ENCODE peak calls at places on chromosomes 13 and 19, in ten cellular contexts. T is neuronal stem cell; J is GM12865; G is kidney; A is left ventricle myocardium inferior; F is CD8-positive, alpha-beta T cell; V is OCI-LY7; X is bronchial epithelial cell; Q is choroid plexus epithelial cell; I is fibroblast of lung. R is an unnamed sample.

GRCh38 chr19:35621708-35622107 is 7.1 kb upstream of the RBM42 start:
- DNase-seq in T (no peak), J (no peak), G (no peak), A (no peak), F (no peak), V (no peak), X (no peak), Q (no peak), I (no peak), R (no peak)

GRCh38 chr13:41827507-41828213 is 133.2 kb downstream of the VWA8 start:
- DNase-seq in T (no peak), J (no peak), G (no peak), A (no peak), F (no peak), V (no peak), X (peak; percentile 93), Q (peak; percentile 97), I (peak; percentile 94), R (no peak)

GRCh38 chr19:45179848-45180370 is 1.3 kb downstream of the BLOC1S3 start:
- DNase-seq in T (no peak), J (no peak), G (no peak), A (no peak), F (no peak), V (no peak), X (no peak), Q (no peak), I (no peak), R (no peak)

GRCh38 chr13:97221989-97222700 is at the start of gene MBNL2:
- DNase-seq in T (peak; percentile 78), J (peak; percentile 92), G (peak; percentile 96), A (peak; percentile 89), F (peak; percentile 72), V (peak; percentile 74), X (peak; percentile 94), Q (peak; percentile 98), I (peak; percentile 95), R (peak; percentile 96)

GRCh38 chr13:25301347-25302113 is at the start of gene NUP58:
- DNase-seq in T (peak; percentile 69), J (peak; percentile 97), G (peak; percentile 98), A (peak; percentile 96), F (peak; percentile 83), V (peak; percentile 95), X (peak; percentile 88), Q (peak; percentile 97), I (peak; percentile 94), R (peak; percentile 95)

GRCh38 chr13:95191821-95192220 is 109.4 kb downstream of the ABCC4 start:
- DNase-seq in T (peak; percentile 74), J (peak; percentile 88), G (peak; percentile 90), A (peak; percentile 71), F (peak; percentile 29), V (peak; percentile 74), X (peak; percentile 43), Q (peak; percentile 90), I (peak; percentile 59), R (peak; percentile 69)

GRCh38 chr19:50669319-50670101 is 20.3 kb downstream of the C19orf81 start:
- DNase-seq in T (no peak), J (peak; percentile 21), G (no peak), A (no peak), F (no peak), V (peak; percentile 47), X (no peak), Q (peak; percentile 34), I (peak; percentile 1), R (peak; percentile 57)

GRCh38 chr13:37869506-37869755 is 141 bp downstream of the TRPC4 start:
- DNase-seq in T (peak; percentile 48), J (no peak), G (no peak), A (no peak), F (no peak), V (no peak), X (no peak), Q (no peak), I (no peak), R (no peak)

GRCh38 chr19:8610041-8610927 is at the start of gene ADAMTS10:
- DNase-seq in T (no peak), J (no peak), G (peak; percentile 84), A (peak; percentile 51), F (no peak), V (no peak), X (no peak), Q (peak; percentile 52), I (peak; percentile 63), R (no peak)

GRCh38 chr19:12642506-12642905 is 24.0 kb downstream of the MAN2B1 start:
- DNase-seq in T (no peak), J (no peak), G (peak; percentile 23), A (no peak), F (no peak), V (no peak), X (no peak), Q (no peak), I (no peak), R (no peak)

GRCh38 chr19:12641456-12641855 is 25.1 kb downstream of the MAN2B1 start:
- DNase-seq in T (no peak), J (no peak), G (peak; percentile 43), A (no peak), F (no peak), V (no peak), X (no peak), Q (no peak), I (no peak), R (no peak)

GRCh38 chr19:12636631-12637030 is 25.9 kb downstream of the ZNF791 start:
- DNase-seq in T (no peak), J (no peak), G (peak; percentile 39), A (no peak), F (no peak), V (no peak), X (no peak), Q (no peak), I (no peak), R (no peak)

GRCh38 chr19:12638611-12639182 is 27.8 kb downstream of the MAN2B1 start:
- DNase-seq in T (no peak), J (no peak), G (no peak), A (no peak), F (no peak), V (no peak), X (no peak), Q (no peak), I (no peak), R (no peak)

GRCh38 chr19:12639901-12640613 is 26.5 kb downstream of the MAN2B1 start:
- DNase-seq in T (peak; percentile 57), J (peak; percentile 64), G (peak; percentile 93), A (peak; percentile 81), F (peak; percentile 64), V (peak; percentile 83), X (peak; percentile 46), Q (peak; percentile 82), I (peak; percentile 76), R (peak; percentile 85)
- H3K4me3 ChIP-seq in T (peak overlapping the region; percentile 8), J (no peak overlapping the region), G (no peak overlapping the region), A (peak overlapping the region; percentile 49), F (peak overlapping the region; percentile 38), V (no peak overlapping the region), X (peak overlapping the region; percentile 7), Q (peak overlapping the region; percentile 27), I (no peak overlapping the region), R (peak overlapping the region; percentile 34)

GRCh38 chr13:50384724-50385123 is 369.5 kb downstream of the KCNRG start:
- DNase-seq in T (no peak), J (no peak), G (no peak), A (no peak), F (no peak), V (no peak), X (no peak), Q (no peak), I (no peak), R (no peak)

GRCh38 chr13:50388481-50388880 is 373.2 kb downstream of the KCNRG start:
- DNase-seq in T (no peak), J (no peak), G (no peak), A (no peak), F (no peak), V (no peak), X (no peak), Q (no peak), I (no peak), R (no peak)

GRCh38 chr13:50387124-50387581 is 371.9 kb downstream of the KCNRG start:
- DNase-seq in T (peak; percentile 30), J (peak; percentile 43), G (peak; percentile 68), A (peak; percentile 64), F (no peak), V (peak; percentile 75), X (peak; percentile 64), Q (peak; percentile 60), I (peak; percentile 80), R (peak; percentile 72)

GRCh38 chr13:50389726-50390125 is 374.5 kb downstream of the KCNRG start:
- DNase-seq in T (no peak), J (no peak), G (no peak), A (no peak), F (no peak), V (no peak), X (no peak), Q (no peak), I (no peak), R (no peak)

GRCh38 chr13:50386527-50387123 is 371.4 kb downstream of the KCNRG start:
- DNase-seq in T (peak; percentile 24), J (no peak), G (no peak), A (peak; percentile 25), F (no peak), V (no peak), X (no peak), Q (peak; percentile 78), I (peak; percentile 68), R (no peak)
- H3K4me3 ChIP-seq in T (no peak overlapping the region), J (no peak overlapping the region), G (no peak overlapping the region), A (peak overlapping the region; percentile 53), F (no peak overlapping the region), V (no peak overlapping the region), X (no peak overlapping the region), Q (no peak overlapping the region), I (peak overlapping the region; percentile 8), R (no peak overlapping the region)

GRCh38 chr19:17796013-17796837 is 1.3 kb downstream of the B3GNT3 start:
- DNase-seq in T (no peak), J (no peak), G (peak; percentile 81), A (no peak), F (no peak), V (no peak), X (no peak), Q (no peak), I (no peak), R (peak; percentile 86)
- H3K4me3 ChIP-seq in T (no peak overlapping the region), J (no peak overlapping the region), G (no peak overlapping the region), A (no peak overlapping the region), F (no peak overlapping the region), V (no peak overlapping the region), X (no peak overlapping the region), Q (no peak overlapping the region), I (no peak overlapping the region), R (peak overlapping the region; percentile 54)

DNA sequence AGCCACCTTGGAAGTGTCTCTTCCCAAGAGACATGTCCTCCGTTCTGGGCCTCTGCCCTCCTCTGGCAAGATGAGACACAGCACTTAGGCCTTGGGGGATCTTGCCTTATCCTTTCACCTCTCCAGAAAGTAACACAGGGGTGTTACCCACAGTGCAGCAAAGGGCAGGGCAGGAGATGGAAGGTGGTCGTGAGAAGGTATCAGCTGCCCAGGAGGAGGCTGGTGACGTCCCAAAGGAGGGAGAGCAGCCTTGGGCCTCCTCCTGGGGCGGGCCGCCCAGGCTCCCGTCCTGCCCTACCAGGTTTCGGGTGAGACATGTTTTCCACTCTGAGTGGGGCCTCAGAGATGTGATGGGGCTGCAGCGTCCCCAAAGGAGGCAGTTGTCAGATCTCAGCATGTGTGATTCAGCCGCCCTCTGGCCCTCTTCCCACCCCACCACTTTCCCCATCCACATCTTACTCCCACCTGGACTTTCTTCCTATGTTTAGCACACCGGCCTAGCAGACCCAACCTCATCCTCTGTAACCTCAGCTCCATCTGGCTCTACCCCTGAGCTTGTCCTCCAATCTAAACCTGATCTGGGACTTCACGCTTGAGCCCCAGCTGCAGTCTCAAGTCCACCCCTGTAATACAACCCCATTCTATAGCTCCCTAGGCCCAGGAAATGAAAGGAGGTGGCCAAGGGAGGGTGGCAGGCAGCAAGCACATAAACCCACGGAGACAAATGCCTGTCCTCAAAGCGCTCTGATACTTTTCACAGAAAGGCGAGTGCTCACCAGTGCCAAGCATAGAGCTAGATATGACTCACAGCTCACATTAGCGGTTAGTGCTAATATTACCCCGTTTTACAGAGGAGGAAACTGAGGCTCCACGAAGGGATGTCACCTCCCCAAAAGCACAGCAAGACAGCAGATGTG is 9.3 kb downstream of the POU2F2 start:
- DNase-seq in T (no peak), J (peak; percentile 81), G (no peak), A (no peak), F (no peak), V (peak; percentile 61), X (no peak), Q (no peak), I (no peak), R (no peak)
- H3K4me3 ChIP-seq in T (no peak overlapping the region), J (peak overlapping the region; percentile 63), G (no peak overlapping the region), A (no peak overlapping the region), F (peak overlapping the region; percentile 19), V (peak overlapping the region; percentile 43), X (no peak overlapping the region), Q (no peak overlapping the region), I (no peak overlapping the region), R (no peak overlapping the region)